ENCODE peak calls at places on chromosomes 11 and 22, in six cellular contexts. One of them, this sample, is unnamed.
A peak's percentile ranks its signal among the peaks of the same experiment; 100 is the strongest.

GRCh38 chr11:130070829-130071205 is 1.1 kb downstream of the APLP2 start:
- DNase-seq in progenitor cell of endocrine pancreas: no peak
- DNase-seq in colonic mucosa: peak; percentile 39
- DNase-seq in heart left ventricle: peak; percentile 16
- DNase-seq in esophagus squamous epithelium: no peak
- DNase-seq in lower leg skin: no peak
- DNase-seq in this sample: no peak

GRCh38 chr11:66566221-66566620 is 2.2 kb downstream of the CTSF start:
- DNase-seq in heart left ventricle: no peak
- DNase-seq in colonic mucosa: no peak
- DNase-seq in progenitor cell of endocrine pancreas: no peak
- DNase-seq in esophagus squamous epithelium: no peak
- DNase-seq in lower leg skin: no peak
- DNase-seq in this sample: no peak

GRCh38 chr11:73869234-73869949 is 7.3 kb downstream of the COA4 start:
- DNase-seq in lower leg skin: no peak
- DNase-seq in colonic mucosa: peak; percentile 75
- DNase-seq in heart left ventricle: no peak
- DNase-seq in progenitor cell of endocrine pancreas: no peak
- DNase-seq in esophagus squamous epithelium: no peak
- DNase-seq in this sample: no peak

GRCh38 chr11:127470485-127470884 is 469.9 kb upstream of the KIRREL3 start:
- DNase-seq in heart left ventricle: no peak
- DNase-seq in progenitor cell of endocrine pancreas: no peak
- DNase-seq in esophagus squamous epithelium: no peak
- DNase-seq in colonic mucosa: no peak
- DNase-seq in lower leg skin: no peak
- DNase-seq in this sample: peak; percentile 60

GRCh38 chr11:26522912-26523610 is 49.0 kb downstream of the MUC15 start:
- DNase-seq in lower leg skin: no peak
- DNase-seq in progenitor cell of endocrine pancreas: no peak
- DNase-seq in colonic mucosa: no peak
- DNase-seq in heart left ventricle: no peak
- DNase-seq in esophagus squamous epithelium: no peak
- DNase-seq in this sample: no peak

GRCh38 chr11:41878158-41878557 is 418.7 kb upstream of the LRRC4C start:
- DNase-seq in heart left ventricle: no peak
- DNase-seq in esophagus squamous epithelium: no peak
- DNase-seq in colonic mucosa: no peak
- DNase-seq in lower leg skin: no peak
- DNase-seq in progenitor cell of endocrine pancreas: no peak
- DNase-seq in this sample: no peak

GRCh38 chr11:111923351-111923788 is 4.7 kb downstream of the C11orf52 start:
- DNase-seq in colonic mucosa: no peak
- DNase-seq in heart left ventricle: no peak
- DNase-seq in esophagus squamous epithelium: no peak
- DNase-seq in progenitor cell of endocrine pancreas: no peak
- DNase-seq in lower leg skin: no peak
- DNase-seq in this sample: no peak

GRCh38 chr11:120548682-120549209 is 37.2 kb downstream of the GRIK4 start:
- DNase-seq in esophagus squamous epithelium: no peak
- DNase-seq in heart left ventricle: no peak
- DNase-seq in lower leg skin: no peak
- DNase-seq in colonic mucosa: no peak
- DNase-seq in progenitor cell of endocrine pancreas: no peak
- DNase-seq in this sample: peak; percentile 65

GRCh38 chr11:73439002-73439843 is 63.0 kb downstream of the RELT start:
- DNase-seq in progenitor cell of endocrine pancreas: no peak
- DNase-seq in heart left ventricle: no peak
- DNase-seq in colonic mucosa: no peak
- DNase-seq in lower leg skin: no peak
- DNase-seq in esophagus squamous epithelium: no peak
- DNase-seq in this sample: no peak

GRCh38 chr11:109783017-109783416 is 310.2 kb upstream of the ZC3H12C start:
- DNase-seq in heart left ventricle: no peak
- DNase-seq in esophagus squamous epithelium: no peak
- DNase-seq in lower leg skin: no peak
- DNase-seq in colonic mucosa: no peak
- DNase-seq in progenitor cell of endocrine pancreas: no peak
- DNase-seq in this sample: no peak

GRCh38 chr22:36765131-36765942 is 10.6 kb downstream of the IFT27 start:
- DNase-seq in heart left ventricle: no peak
- DNase-seq in esophagus squamous epithelium: no peak
- DNase-seq in progenitor cell of endocrine pancreas: no peak
- DNase-seq in lower leg skin: no peak
- DNase-seq in colonic mucosa: no peak
- DNase-seq in this sample: no peak

GRCh38 chr11:85889676-85890579 is 34.7 kb downstream of the CCDC83 start:
- DNase-seq in heart left ventricle: no peak
- DNase-seq in colonic mucosa: no peak
- DNase-seq in lower leg skin: no peak
- DNase-seq in esophagus squamous epithelium: no peak
- DNase-seq in progenitor cell of endocrine pancreas: no peak
- DNase-seq in this sample: no peak

GRCh38 chr11:117792992-117793391 is 4.0 kb downstream of the DSCAML1 start:
- DNase-seq in progenitor cell of endocrine pancreas: no peak
- DNase-seq in esophagus squamous epithelium: no peak
- DNase-seq in heart left ventricle: no peak
- DNase-seq in lower leg skin: no peak
- DNase-seq in colonic mucosa: no peak
- DNase-seq in this sample: no peak

GRCh38 chr22:27820896-27821866 is 19.6 kb upstream of the MN1 start:
- DNase-seq in lower leg skin: no peak
- DNase-seq in esophagus squamous epithelium: no peak
- DNase-seq in colonic mucosa: no peak
- DNase-seq in progenitor cell of endocrine pancreas: no peak
- DNase-seq in heart left ventricle: no peak
- DNase-seq in this sample: no peak
- TF ChIP-seq CTCF in lower leg skin: no peak
- TF ChIP-seq CTCF in esophagus squamous epithelium: no peak
- TF ChIP-seq CTCF in colonic mucosa: no peak
- TF ChIP-seq CTCF in progenitor cell of endocrine pancreas: no peak
- TF ChIP-seq CTCF in heart left ventricle: no peak
- TF ChIP-seq CTCF in this sample: no peak

GRCh38 chr11:68461284-68461861 is 821 bp downstream of the PPP6R3 start:
- DNase-seq in heart left ventricle: no peak
- DNase-seq in progenitor cell of endocrine pancreas: no peak
- DNase-seq in lower leg skin: no peak
- DNase-seq in colonic mucosa: peak; percentile 48
- DNase-seq in esophagus squamous epithelium: no peak
- DNase-seq in this sample: no peak

GRCh38 chr11:68457898-68458249 is 2.7 kb upstream of the PPP6R3 start:
- DNase-seq in heart left ventricle: no peak
- DNase-seq in colonic mucosa: peak; percentile 57
- DNase-seq in progenitor cell of endocrine pancreas: no peak
- DNase-seq in lower leg skin: no peak
- DNase-seq in esophagus squamous epithelium: no peak
- DNase-seq in this sample: no peak

GRCh38 chr11:68460741-68461283 is at the start of gene PPP6R3:
- DNase-seq in colonic mucosa: no peak
- DNase-seq in lower leg skin: no peak
- DNase-seq in heart left ventricle: no peak
- DNase-seq in progenitor cell of endocrine pancreas: no peak
- DNase-seq in esophagus squamous epithelium: no peak
- DNase-seq in this sample: no peak

GRCh38 chr11:68457214-68457897 is 3.2 kb upstream of the PPP6R3 start:
- DNase-seq in esophagus squamous epithelium: no peak
- DNase-seq in lower leg skin: no peak
- DNase-seq in heart left ventricle: no peak
- DNase-seq in colonic mucosa: no peak
- DNase-seq in progenitor cell of endocrine pancreas: no peak
- DNase-seq in this sample: no peak

DNA sequence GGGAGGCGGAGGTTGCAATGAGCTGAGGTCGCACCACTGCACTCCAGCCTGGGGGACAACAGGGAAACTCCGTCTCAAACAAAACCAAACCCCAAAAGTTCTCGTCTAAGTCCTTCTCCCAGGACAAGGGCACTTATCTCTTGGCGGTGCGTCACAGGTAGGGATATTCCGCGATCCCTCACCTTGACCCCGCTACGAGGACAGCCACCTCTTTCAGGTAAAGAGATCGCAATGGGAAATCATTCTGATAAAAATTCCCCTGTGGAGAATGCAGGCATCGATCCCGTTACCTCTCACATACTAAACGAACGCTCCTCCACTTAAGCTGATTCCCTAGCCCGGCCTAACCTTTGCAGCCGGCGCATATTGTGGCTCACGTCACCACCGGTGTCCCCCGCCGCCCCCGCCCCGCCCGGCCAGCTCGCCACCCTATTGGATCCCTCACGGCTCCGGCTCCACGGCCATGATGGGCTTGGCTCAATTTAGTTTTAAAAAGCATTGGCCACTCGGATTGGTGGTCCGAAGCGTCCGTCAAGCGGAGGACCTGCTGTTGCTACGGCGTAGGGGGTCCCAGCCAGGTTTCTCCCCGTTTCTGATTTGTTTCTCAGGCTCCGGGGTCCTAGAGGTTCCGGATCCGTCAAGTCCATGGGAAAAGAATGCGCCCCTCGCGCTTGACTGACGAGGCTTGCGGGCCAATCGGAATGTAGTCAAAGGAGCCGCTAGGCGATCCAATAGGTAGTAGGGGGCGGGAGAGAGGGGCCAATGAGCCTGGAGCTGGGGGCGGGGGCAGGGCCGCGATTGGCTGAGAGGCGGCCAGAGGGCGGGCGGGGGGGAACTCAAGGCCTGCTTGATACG is 439 bp upstream of the PPP6R3 start:
- DNase-seq in progenitor cell of endocrine pancreas: peak; percentile 95
- DNase-seq in lower leg skin: peak; percentile 97
- DNase-seq in heart left ventricle: peak; percentile 98
- DNase-seq in esophagus squamous epithelium: peak; percentile 92
- DNase-seq in colonic mucosa: peak; percentile 97
- DNase-seq in this sample: peak; percentile 97
- TF ChIP-seq CTCF in progenitor cell of endocrine pancreas: peak; percentile 10
- TF ChIP-seq CTCF in lower leg skin: no peak
- TF ChIP-seq CTCF in heart left ventricle: no peak
- TF ChIP-seq CTCF in esophagus squamous epithelium: peak; percentile 12
- TF ChIP-seq CTCF in colonic mucosa: no peak
- TF ChIP-seq CTCF in this sample: no peak

GRCh38 chr22:35590634-35591295 is 26.4 kb downstream of the MB start:
- DNase-seq in heart left ventricle: no peak
- DNase-seq in esophagus squamous epithelium: no peak
- DNase-seq in lower leg skin: no peak
- DNase-seq in colonic mucosa: no peak
- DNase-seq in progenitor cell of endocrine pancreas: no peak
- DNase-seq in this sample: no peak

GRCh38 chr22:35587447-35587870 is 29.7 kb downstream of the MB start:
- DNase-seq in lower leg skin: no peak
- DNase-seq in heart left ventricle: peak; percentile 91
- DNase-seq in progenitor cell of endocrine pancreas: no peak
- DNase-seq in colonic mucosa: no peak
- DNase-seq in esophagus squamous epithelium: no peak
- DNase-seq in this sample: no peak

GRCh38 chr22:35587896-35588295 is 29.2 kb downstream of the MB start:
- DNase-seq in colonic mucosa: no peak
- DNase-seq in heart left ventricle: no peak
- DNase-seq in lower leg skin: no peak
- DNase-seq in esophagus squamous epithelium: no peak
- DNase-seq in progenitor cell of endocrine pancreas: no peak
- DNase-seq in this sample: no peak

GRCh38 chr22:35589736-35590079 is 27.4 kb downstream of the MB start:
- DNase-seq in lower leg skin: no peak
- DNase-seq in colonic mucosa: no peak
- DNase-seq in esophagus squamous epithelium: no peak
- DNase-seq in heart left ventricle: no peak
- DNase-seq in progenitor cell of endocrine pancreas: no peak
- DNase-seq in this sample: no peak

DNA sequence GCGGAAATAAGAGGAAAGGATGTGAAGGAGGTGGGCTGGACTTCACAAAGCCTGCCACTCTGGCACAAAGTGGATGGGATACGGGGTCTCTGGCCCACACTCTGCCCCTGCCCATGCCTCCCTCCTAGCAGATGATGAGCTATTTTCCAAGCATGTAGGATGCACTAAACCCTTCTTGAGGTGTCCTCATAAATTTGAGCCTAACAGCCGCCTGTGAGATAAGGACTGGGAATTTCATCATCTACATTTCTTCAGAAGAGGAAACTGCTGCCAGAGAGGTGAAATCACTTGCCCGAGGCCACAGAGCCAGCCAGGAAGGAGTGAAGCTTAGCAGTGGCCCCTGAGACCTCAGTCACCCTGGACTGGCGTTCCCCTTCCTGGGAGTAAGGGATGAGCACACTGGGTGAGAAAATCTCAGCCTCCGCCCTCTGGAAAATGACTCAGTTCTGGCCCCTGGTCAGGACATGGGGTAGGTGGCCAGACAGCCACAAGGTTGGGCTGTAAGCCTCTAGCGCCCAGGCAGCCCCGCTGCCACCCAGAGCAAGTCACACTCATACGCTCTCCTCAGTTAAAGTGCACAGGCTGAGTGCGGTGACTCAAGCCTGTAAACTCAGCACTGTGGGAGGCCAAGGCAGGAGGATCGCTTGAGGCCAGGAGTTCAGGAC is 27.9 kb downstream of the MB start:
- DNase-seq in colonic mucosa: no peak
- DNase-seq in lower leg skin: no peak
- DNase-seq in heart left ventricle: no peak
- DNase-seq in progenitor cell of endocrine pancreas: no peak
- DNase-seq in esophagus squamous epithelium: no peak
- DNase-seq in this sample: no peak
- TF ChIP-seq CTCF in colonic mucosa: no peak
- TF ChIP-seq CTCF in lower leg skin: no peak
- TF ChIP-seq CTCF in heart left ventricle: no peak
- TF ChIP-seq CTCF in progenitor cell of endocrine pancreas: no peak
- TF ChIP-seq CTCF in esophagus squamous epithelium: no peak
- TF ChIP-seq CTCF in this sample: no peak

DNA sequence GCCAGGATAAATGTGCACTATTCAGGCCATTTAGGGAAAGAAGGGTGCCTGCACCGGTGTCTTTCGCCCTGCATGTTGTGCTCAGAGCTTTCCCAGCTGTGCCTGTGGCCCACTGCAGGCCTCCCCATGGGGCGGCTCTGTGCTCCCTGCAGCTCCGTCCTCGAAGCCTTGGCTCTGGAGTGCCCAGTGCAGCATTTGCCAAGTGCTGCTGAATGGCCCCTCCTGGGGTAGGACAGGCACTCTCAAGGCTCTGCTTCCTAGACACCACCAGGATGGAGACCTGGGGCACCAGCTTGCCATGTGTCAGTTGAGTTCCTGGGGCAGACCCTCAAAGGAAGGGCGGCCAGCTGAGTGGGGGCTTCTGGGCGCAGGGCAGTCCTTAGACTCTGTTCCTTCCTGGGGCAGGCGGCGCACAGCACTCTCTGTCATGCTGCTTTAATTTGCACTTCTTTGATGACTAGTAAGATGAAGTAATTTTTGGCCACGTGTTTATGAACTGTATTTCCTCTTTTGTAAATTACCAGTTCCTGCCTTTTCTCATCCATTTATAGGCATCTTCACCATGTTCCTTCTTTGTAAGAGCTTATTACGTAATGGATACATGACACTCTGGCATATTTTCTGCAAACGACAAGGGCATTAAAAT is 32.1 kb upstream of the GNB1L start:
- DNase-seq in esophagus squamous epithelium: no peak
- DNase-seq in colonic mucosa: no peak
- DNase-seq in heart left ventricle: no peak
- DNase-seq in lower leg skin: no peak
- DNase-seq in progenitor cell of endocrine pancreas: no peak
- DNase-seq in this sample: no peak
- TF ChIP-seq CTCF in esophagus squamous epithelium: no peak
- TF ChIP-seq CTCF in colonic mucosa: no peak
- TF ChIP-seq CTCF in heart left ventricle: no peak
- TF ChIP-seq CTCF in lower leg skin: no peak
- TF ChIP-seq CTCF in progenitor cell of endocrine pancreas: no peak
- TF ChIP-seq CTCF in this sample: no peak

This sample was measured in glutamatergic neuron.